ENCODE peak calls at places on chromosomes 12 and 14, in eight cellular contexts. Z, R, X, L, H, K, C and I are unnamed samples.

GRCh38 chr14:34175574-34175973 is 224.7 kb upstream of the EGLN3 start:
- DNase-seq in K (no peak), R (no peak), X (no peak), L (no peak), H (no peak), Z (no peak), C (no peak), I (no peak)

GRCh38 chr12:12726543-12727093 is 9.4 kb downstream of the CDKN1B start:
- DNase-seq in X (peak; percentile 84), R (no peak), K (peak; percentile 76), L (peak; percentile 43), C (no peak), H (no peak), Z (no peak), I (no peak)

GRCh38 chr12:132148368-132149045 is 4.2 kb downstream of the NOC4L start:
- DNase-seq in R (no peak), L (no peak), X (no peak), Z (no peak), K (no peak), H (no peak), C (no peak), I (no peak)

GRCh38 chr12:111453071-111453989 is 47.6 kb downstream of the SH2B3 start:
- DNase-seq in C (no peak), H (peak; percentile 28), Z (no peak), X (no peak), K (no peak), L (no peak), R (no peak), I (no peak)

GRCh38 chr12:114500775-114501473 is 95.0 kb upstream of the TBX5 start:
- DNase-seq in X (no peak), K (no peak), L (no peak), Z (peak; percentile 33), R (no peak), H (peak; percentile 29), C (no peak), I (no peak)

GRCh38 chr12:125996438-125996837 is 931.2 kb downstream of the AACS start:
- DNase-seq in L (no peak), C (no peak), H (no peak), Z (no peak), X (no peak), K (no peak), R (no peak), I (no peak)

GRCh38 chr14:91931478-91932088 is 15.9 kb downstream of the FBLN5 start:
- DNase-seq in C (no peak), Z (no peak), H (no peak), K (no peak), L (no peak), R (no peak), X (no peak), I (no peak)

GRCh38 chr12:75548879-75549278 is 37.5 kb upstream of the KRR1 start:
- DNase-seq in R (no peak), X (no peak), Z (no peak), C (no peak), H (peak; percentile 9), L (no peak), K (no peak), I (no peak)

GRCh38 chr14:24634158-24634557 is at the start of gene GZMB:
- DNase-seq in C (no peak), Z (no peak), L (no peak), K (no peak), R (no peak), X (no peak), H (no peak), I (no peak)

GRCh38 chr12:59067068-59067467 is 146.8 kb upstream of the LRIG3 start:
- DNase-seq in L (no peak), H (no peak), R (no peak), X (peak; percentile 47), Z (no peak), K (peak; percentile 86), C (no peak), I (no peak)

GRCh38 chr12:131457331-131458047 is 253.4 kb upstream of the SFSWAP start:
- DNase-seq in X (no peak), L (no peak), K (no peak), Z (no peak), R (no peak), H (peak; percentile 42), C (no peak), I (peak; percentile 11)

GRCh38 chr12:124759841-124760508 is 103.7 kb downstream of the SCARB1 start:
- DNase-seq in Z (no peak), L (no peak), X (no peak), C (no peak), H (no peak), R (no peak), K (no peak), I (no peak)